ENCODE peak calls at places on chromosomes 4 and X, in four cellular contexts. A, Y, T and J are unnamed samples.

GRCh38 chr4:53582194-53582593 is 9.1 kb downstream of the LNX1 start:
- DNase-seq in A (no peak), Y (no peak), T (no peak), J (no peak)

GRCh38 chr4:185011408-185011807 is 6.9 kb upstream of the HELT start:
- DNase-seq in A (peak; percentile 66), Y (no peak), T (no peak), J (no peak)

GRCh38 chrX:10103023-10103422 is 53.8 kb upstream of the CLCN4 start:
- DNase-seq in A (no peak), Y (no peak), T (no peak), J (no peak)

GRCh38 chrX:153411255-153411987 is at the start of gene ZFP92:
- DNase-seq in A (no peak), Y (no peak), T (peak; percentile 80), J (no peak)

GRCh38 chr4:108982786-108983185 is 219.9 kb upstream of the ETNPPL start:
- DNase-seq in A (no peak), Y (peak; percentile 64), T (no peak), J (no peak)

GRCh38 chr4:21386166-21386780 is 562.3 kb downstream of the KCNIP4 start:
- DNase-seq in A (no peak), Y (no peak), T (no peak), J (no peak)

GRCh38 chr4:84971319-84971932 is 4.9 kb upstream of the WDFY3 start:
- DNase-seq in A (peak; percentile 32), Y (no peak), T (no peak), J (peak; percentile 38)

GRCh38 chr4:41360214-41360910 is 103.6 kb downstream of the UCHL1 start:
- DNase-seq in A (peak; percentile 79), Y (peak; percentile 39), T (peak; percentile 88), J (peak; percentile 61)

GRCh38 chr4:25190407-25190806 is 30.2 kb upstream of the SEPSECS start:
- DNase-seq in A (no peak), Y (no peak), T (no peak), J (no peak)

GRCh38 chr4:78684196-78685079 is 91.7 kb upstream of the BMP2K start:
- DNase-seq in A (no peak), Y (no peak), T (no peak), J (no peak)

GRCh38 chr4:98663226-98664006 is 5.0 kb upstream of the TSPAN5 start:
- DNase-seq in A (no peak), Y (no peak), T (no peak), J (no peak)

GRCh38 chr4:149835280-149835679 is 19.6 kb upstream of the IQCM start:
- DNase-seq in A (no peak), Y (no peak), T (no peak), J (no peak)

GRCh38 chr4:26083987-26084386 is 170.0 kb downstream of the SMIM20 start:
- DNase-seq in A (peak; percentile 23), Y (no peak), T (no peak), J (no peak)

GRCh38 chrX:10612215-10612614 is 8.2 kb downstream of the MID1 start:
- DNase-seq in A (no peak), Y (no peak), T (no peak), J (no peak)

GRCh38 chr4:139299536-139299935 is 1.8 kb upstream of the NAA15 start:
- DNase-seq in A (no peak), Y (no peak), T (no peak), J (no peak)

GRCh38 chr4:180398564-180398963 is 1844.6 kb upstream of the TENM3 start:
- DNase-seq in A (no peak), Y (no peak), T (no peak), J (no peak)

GRCh38 chr4:168441412-168441811 is 38.9 kb downstream of the DDX60L start:
- DNase-seq in A (no peak), Y (no peak), T (no peak), J (no peak)

GRCh38 chrX:115268421-115268820 is 21.1 kb upstream of the LUZP4 start:
- DNase-seq in A (peak; percentile 15), Y (no peak), T (no peak), J (no peak)

GRCh38 chrX:149628280-149628679 is 3.3 kb downstream of the TMEM185A start:
- DNase-seq in A (no peak), Y (no peak), T (no peak), J (peak; percentile 5)

GRCh38 chr4:69523385-69524132 is 27.9 kb upstream of the UGT2B4 start:
- DNase-seq in A (no peak), Y (peak; percentile 12), T (no peak), J (no peak)

GRCh38 chr4:169955521-169955920 is 70.7 kb downstream of the MFAP3L start:
- DNase-seq in A (no peak), Y (no peak), T (no peak), J (no peak)